ENCODE peak calls at places on chromosomes 16 and 17, in six cellular contexts. W, J, L, A, O and Y are unnamed samples.

GRCh38 chr17:49914664-49915063 is 54.3 kb upstream of the DLX4 start:
- DNase-seq in W (no peak), O (no peak), A (no peak), J (no peak), L (no peak), Y (no peak)

GRCh38 chr16:50712568-50712914 is 19.1 kb downstream of the NOD2 start:
- DNase-seq in W (no peak), O (no peak), A (no peak), J (no peak), L (no peak), Y (no peak)

GRCh38 chr16:14331020-14331419 is 259.9 kb downstream of the MRTFB start:
- DNase-seq in A (no peak), W (no peak), L (no peak), J (no peak), O (no peak), Y (no peak)

GRCh38 chr17:57834146-57834741 is 15.6 kb downstream of the MRPS23 start:
- DNase-seq in A (peak), J (no peak), W (no peak), O (peak), L (peak), Y (no peak)

GRCh38 chr16:10940501-10941079 is 1.7 kb downstream of the DEXI start:
- DNase-seq in O (no peak), W (no peak), A (no peak), L (no peak), J (no peak), Y (no peak)

GRCh38 chr16:75471723-75472634 is 7.5 kb upstream of the TMEM170A start:
- DNase-seq in W (no peak), A (peak), L (peak), O (peak), J (peak), Y (no peak)

GRCh38 chr16:84851192-84852127 is 31.7 kb downstream of the CRISPLD2 start:
- DNase-seq in J (no peak), L (no peak), W (no peak), A (no peak), O (peak), Y (no peak)

GRCh38 chr17:59401725-59402124 is 70.3 kb downstream of the YPEL2 start:
- DNase-seq in L (no peak), A (no peak), W (no peak), O (no peak), J (no peak), Y (no peak)

GRCh38 chr17:37640016-37640415 is 3.2 kb downstream of the DDX52 start:
- DNase-seq in A (no peak), O (no peak), J (no peak), L (no peak), W (no peak), Y (no peak)

GRCh38 chr16:87556941-87557459 is 45.3 kb upstream of the JPH3 start:
- DNase-seq in J (no peak), A (peak), W (no peak), O (no peak), L (no peak), Y (no peak)

GRCh38 chr17:35889818-35890773 is 9.9 kb upstream of the CCL5 start:
- DNase-seq in A (no peak), O (peak), W (no peak), L (peak), J (no peak), Y (no peak)

GRCh38 chr16:31016018-31016417 is 5.6 kb upstream of the STX1B start:
- DNase-seq in O (no peak), J (no peak), W (no peak), A (no peak), L (no peak), Y (no peak)

GRCh38 chr16:586645-587590 is 2.9 kb upstream of the RAB40C start:
- DNase-seq in J (no peak), A (no peak), O (no peak), W (no peak), L (no peak), Y (no peak)

GRCh38 chr17:74521701-74522201 is 9.5 kb downstream of the CD300LB start:
- DNase-seq in W (no peak), L (no peak), J (no peak), O (peak), A (no peak), Y (peak)

GRCh38 chr16:85570735-85571562 is 42.2 kb upstream of the GSE1 start:
- DNase-seq in O (peak), W (no peak), A (no peak), J (peak), L (no peak), Y (no peak)

GRCh38 chr16:85781685-85782370 is 17.5 kb downstream of the EMC8 start:
- DNase-seq in W (no peak), A (peak), O (peak), L (no peak), J (no peak), Y (no peak)

DNA sequence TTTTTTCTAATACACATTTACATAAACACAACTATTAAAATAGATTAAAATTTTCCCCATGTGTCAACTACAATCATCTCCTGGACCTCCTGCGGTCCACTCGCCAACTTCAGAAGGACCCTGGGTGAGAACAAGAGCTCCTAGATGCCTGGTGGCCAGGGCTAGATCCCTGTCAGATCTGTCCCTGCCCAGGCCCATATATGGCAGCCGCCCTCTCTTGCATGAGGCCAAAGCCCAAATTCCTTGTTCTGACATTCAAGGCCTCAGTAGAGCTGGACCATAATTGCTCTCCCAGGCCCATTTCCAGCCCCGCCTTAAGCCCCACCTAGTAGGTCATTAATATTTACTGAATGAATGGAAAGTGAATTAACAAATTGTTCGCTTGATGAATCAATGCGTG is 237.7 kb downstream of the KATNIP start:
- DNase-seq in W (no peak), J (no peak), L (no peak), O (no peak), A (no peak), Y (no peak)
- TF ChIP-seq POLR2AphosphoS5 in W (no peak), J (no peak), L (no peak), O (no peak), A (no peak), Y (no peak)

GRCh38 chr17:75830168-75831031 is 13.8 kb downstream of the UNC13D start:
- DNase-seq in O (no peak), J (no peak), A (peak), L (peak), W (no peak), Y (no peak)

GRCh38 chr17:75832652-75833400 is 11.4 kb downstream of the UNC13D start:
- DNase-seq in J (no peak), W (no peak), O (no peak), A (no peak), L (peak), Y (no peak)

GRCh38 chr17:75829747-75830146 is 14.5 kb downstream of the UNC13D start:
- DNase-seq in J (no peak), W (no peak), L (no peak), A (no peak), O (no peak), Y (no peak)

GRCh38 chr17:75832164-75832651 is 12.0 kb downstream of the UNC13D start:
- DNase-seq in A (peak), L (no peak), J (no peak), W (no peak), O (peak), Y (no peak)

GRCh38 chr17:75831032-75831567 is 13.1 kb downstream of the UNC13D start:
- DNase-seq in W (no peak), L (peak), A (no peak), O (no peak), J (no peak), Y (no peak)
- TF ChIP-seq POLR2AphosphoS5 in W (no peak), L (no peak), A (no peak), O (no peak), J (no peak), Y (no peak)

GRCh38 chr16:82992826-82993225 is 366.1 kb downstream of the CDH13 start:
- DNase-seq in L (no peak), W (no peak), J (no peak), O (no peak), A (no peak), Y (no peak)
- TF ChIP-seq POLR2AphosphoS5 in L (no peak), W (no peak), J (no peak), O (no peak), A (no peak), Y (no peak)

GRCh38 chr16:66926171-66926570 is 836 bp upstream of the RRAD start:
- DNase-seq in L (no peak), J (no peak), O (peak), A (peak), W (no peak), Y (no peak)

GRCh38 chr16:66930189-66930588 is 4.0 kb downstream of the CIAO2B start:
- DNase-seq in A (no peak), O (peak), L (no peak), W (no peak), J (no peak), Y (no peak)

GRCh38 chr16:66928702-66929388 is 3.5 kb upstream of the RRAD start:
- DNase-seq in L (peak), W (no peak), J (no peak), A (no peak), O (no peak), Y (no peak)

GRCh38 chr16:66927012-66927436 is 1.7 kb upstream of the RRAD start:
- DNase-seq in W (no peak), L (peak), J (no peak), O (no peak), A (no peak), Y (no peak)

DNA sequence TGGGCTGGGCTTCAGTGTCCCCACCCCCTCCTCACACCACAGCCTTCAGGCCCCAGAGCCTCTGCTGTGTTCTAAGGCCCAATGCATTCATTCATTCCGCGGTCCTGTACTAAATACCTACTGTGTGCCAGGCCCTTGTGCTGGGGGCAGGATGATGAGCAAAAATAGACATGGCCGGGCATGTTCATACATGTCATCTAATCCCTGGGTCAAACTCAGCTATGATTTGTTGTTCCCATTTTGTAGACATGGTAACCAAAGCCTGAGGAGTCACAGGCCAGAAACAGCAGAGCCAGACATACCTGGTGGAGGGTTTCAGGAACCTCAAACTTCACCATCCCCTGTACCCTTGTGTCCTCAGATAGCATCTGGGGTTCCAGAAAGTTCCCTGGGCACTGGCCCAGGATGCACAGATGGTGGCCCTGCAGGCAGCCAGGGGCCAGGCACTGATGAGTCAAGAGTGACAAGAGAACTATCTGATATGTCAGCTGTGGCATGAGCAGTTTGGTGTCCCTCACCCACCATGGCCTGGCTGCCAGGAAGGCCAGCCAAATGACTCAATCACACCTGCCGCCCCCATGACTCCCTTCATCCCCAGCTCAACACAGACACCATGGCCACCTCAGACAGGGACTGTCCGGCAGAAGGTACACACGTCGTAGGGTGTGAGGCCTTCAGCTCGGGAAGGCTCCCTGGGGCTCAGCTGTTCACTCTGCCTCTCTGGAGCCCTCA is 2.7 kb upstream of the RRAD start:
- DNase-seq in O (no peak), L (no peak), W (no peak), A (no peak), J (no peak), Y (no peak)
- TF ChIP-seq POLR2AphosphoS5 in O (no peak), L (no peak), W (no peak), A (no peak), J (no peak), Y (no peak)

GRCh38 chr16:29698042-29698441 is 19.1 kb downstream of the QPRT start:
- DNase-seq in W (no peak), A (no peak), L (no peak), O (no peak), J (no peak), Y (no peak)

GRCh38 chr16:29700253-29700987 is 21.4 kb downstream of the QPRT start:
- DNase-seq in J (no peak), A (peak), L (peak), O (peak), W (peak), Y (no peak)

GRCh38 chr16:29698484-29699323 is 19.7 kb downstream of the QPRT start:
- DNase-seq in L (peak), W (no peak), A (no peak), O (no peak), J (no peak), Y (no peak)

GRCh38 chr16:29701214-29701555 is 22.2 kb downstream of the QPRT start:
- DNase-seq in L (no peak), A (no peak), W (no peak), J (no peak), O (no peak), Y (no peak)

GRCh38 chr16:29699324-29700219 is 20.6 kb downstream of the QPRT start:
- DNase-seq in L (no peak), J (no peak), O (no peak), W (no peak), A (no peak), Y (no peak)
- TF ChIP-seq POLR2AphosphoS5 in L (no peak), J (no peak), O (no peak), W (no peak), A (no peak), Y (no peak)

GRCh38 chr17:3966720-3967363 is 2.6 kb upstream of the ATP2A3 start:
- DNase-seq in W (no peak), O (peak), J (no peak), A (no peak), L (no peak), Y (no peak)
- TF ChIP-seq POLR2AphosphoS5 in W (no peak), O (peak), J (no peak), A (no peak), L (no peak), Y (no peak)

DNA sequence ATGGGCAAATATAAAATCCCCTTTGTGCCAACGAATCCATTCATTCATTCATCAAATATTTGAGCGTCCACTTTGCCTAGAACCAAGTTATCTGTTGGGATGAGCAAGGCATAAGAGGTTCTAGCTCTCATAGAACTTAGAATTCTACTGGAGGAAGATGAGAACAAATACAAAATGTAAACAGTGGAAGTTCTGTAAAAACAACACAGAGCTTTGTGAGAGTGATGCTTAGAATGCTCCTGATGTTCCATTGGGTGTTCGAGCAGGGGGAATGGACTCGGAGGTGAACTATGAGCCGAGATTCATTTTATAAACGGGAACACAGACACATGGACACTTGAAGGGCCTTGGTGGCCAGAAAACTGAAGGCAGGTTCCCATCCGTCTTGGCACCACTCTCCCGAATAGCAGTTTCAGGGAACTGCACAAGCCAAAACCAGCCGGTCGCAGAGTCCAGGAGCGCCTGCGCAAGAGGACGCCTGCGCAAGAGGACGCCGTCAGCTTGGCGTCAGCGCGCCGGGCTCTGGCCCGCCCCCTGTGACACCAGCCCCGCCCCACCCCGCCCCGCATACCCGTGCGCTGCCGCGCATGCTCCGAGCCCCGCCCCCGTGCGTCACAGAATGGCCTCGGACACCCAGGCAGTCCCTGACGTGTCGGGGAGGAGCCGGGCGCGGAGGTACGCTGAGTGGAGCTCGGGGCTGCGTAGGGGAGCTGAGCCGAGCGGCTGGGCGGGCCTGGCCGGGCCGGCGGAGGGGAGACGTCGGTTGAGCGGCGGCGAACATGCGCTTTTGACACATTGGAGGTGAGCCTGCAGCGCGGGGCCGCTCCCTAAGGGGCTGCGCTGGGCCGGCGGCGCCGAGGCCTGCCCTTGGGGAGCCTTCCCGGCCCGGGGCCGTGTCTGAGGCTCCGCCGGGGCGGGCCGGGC is at the start of gene NDEL1:
- DNase-seq in J (peak), O (peak), A (peak), W (peak), L (peak), Y (peak)
- TF ChIP-seq POLR2AphosphoS5 in J (peak), O (peak), A (peak), W (peak), L (peak), Y (peak)

DNA sequence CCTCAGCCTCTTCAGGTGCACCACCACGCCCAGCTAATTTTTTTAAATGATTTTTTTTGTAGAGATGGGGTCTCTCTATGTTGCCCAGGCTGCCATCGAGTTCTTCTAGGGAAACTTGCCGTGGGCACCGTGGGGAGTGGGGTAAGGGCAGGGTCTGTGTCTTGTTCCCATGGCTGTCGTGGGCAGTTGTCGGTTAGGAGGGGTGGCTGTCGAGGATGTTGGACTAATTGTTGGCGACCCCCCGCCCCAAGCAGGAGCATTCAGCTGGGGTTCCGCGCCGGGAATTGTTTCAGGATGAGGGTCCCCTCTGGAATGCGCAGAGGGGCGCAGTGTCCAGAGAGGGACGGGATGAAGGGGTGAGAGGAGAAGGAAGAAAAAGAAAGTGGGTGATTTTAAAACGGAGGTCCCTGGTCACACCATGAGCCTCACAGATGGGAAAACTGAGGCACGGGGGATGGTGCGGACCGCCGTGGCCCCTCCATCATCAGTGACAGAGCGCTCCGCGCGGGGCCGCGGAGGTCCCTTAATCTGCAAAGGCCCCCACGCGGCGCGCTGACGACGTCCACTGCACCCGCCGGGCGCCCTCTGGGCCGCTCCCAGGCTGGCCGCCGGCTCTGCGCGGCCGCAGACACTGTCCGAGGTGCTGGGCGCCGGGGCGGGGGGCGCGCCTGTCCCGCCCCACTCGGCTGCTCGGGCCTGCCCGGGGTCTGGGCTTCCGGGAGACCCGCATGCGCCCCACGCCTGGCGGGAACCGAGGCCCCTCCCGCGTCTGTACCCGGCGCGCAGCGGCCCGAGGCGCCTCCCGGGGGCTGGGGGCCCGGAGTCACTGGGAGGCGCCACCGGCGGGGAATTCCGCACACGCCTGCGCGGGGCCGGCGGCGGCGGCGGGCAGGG is 763 bp upstream of the RNF213 start:
- DNase-seq in W (no peak), L (peak), J (peak), A (peak), O (peak), Y (no peak)
- TF ChIP-seq POLR2AphosphoS5 in W (peak), L (no peak), J (no peak), A (peak), O (peak), Y (no peak)

GRCh38 chr16:2692948-2693651 is 10.8 kb downstream of the KCTD5 start:
- DNase-seq in W (no peak), O (peak), J (no peak), A (no peak), L (peak), Y (no peak)
- TF ChIP-seq POLR2AphosphoS5 in W (no peak), O (no peak), J (no peak), A (no peak), L (no peak), Y (no peak)